ENCODE peak calls at places on chromosome 17, in eight cellular contexts. G, F, R, O, Z, M, D and J are unnamed samples.

GRCh38 chr17:17784599-17785264 is 52.1 kb downstream of the SREBF1 start:
- DNase-seq in G (peak), F (peak), R (no peak), O (peak), Z (peak), M (no peak), D (no peak), J (no peak)

GRCh38 chr17:47315451-47316266 is 8.1 kb upstream of the EFCAB13 start:
- DNase-seq in G (no peak), F (peak), R (peak), O (peak), Z (peak), M (peak), D (no peak), J (peak)

GRCh38 chr17:29251969-29252866 is 5.6 kb downstream of the CRYBA1 start:
- DNase-seq in G (no peak), F (no peak), R (no peak), O (no peak), Z (no peak), M (no peak), D (no peak), J (no peak)

GRCh38 chr17:6558932-6559752 is 2.8 kb upstream of the PITPNM3 start:
- DNase-seq in G (no peak), F (no peak), R (no peak), O (no peak), Z (no peak), M (no peak), D (no peak), J (no peak)

GRCh38 chr17:38545531-38546225 is 60.1 kb downstream of the SRCIN1 start:
- DNase-seq in G (no peak), F (no peak), R (no peak), O (no peak), Z (no peak), M (no peak), D (no peak), J (no peak)

GRCh38 chr17:61338874-61339478 is 60.7 kb upstream of the TBX2 start:
- DNase-seq in G (no peak), F (no peak), R (no peak), O (no peak), Z (no peak), M (no peak), D (no peak), J (no peak)

GRCh38 chr17:22469101-22469880 is 777.0 kb downstream of the KCNJ18 start:
- DNase-seq in G (no peak), F (no peak), R (no peak), O (no peak), Z (no peak), M (no peak), D (no peak), J (no peak)

GRCh38 chr17:76678330-76678729 is 32.4 kb downstream of the MXRA7 start:
- DNase-seq in G (no peak), F (peak), R (no peak), O (peak), Z (peak), M (no peak), D (no peak), J (no peak)

GRCh38 chr17:69246726-69247375 is 18.2 kb upstream of the ABCA10 start:
- DNase-seq in G (no peak), F (no peak), R (no peak), O (peak), Z (no peak), M (no peak), D (no peak), J (no peak)

GRCh38 chr17:15651001-15651582 is 31.6 kb upstream of the FBXW10B start:
- DNase-seq in G (no peak), F (no peak), R (no peak), O (no peak), Z (no peak), M (no peak), D (no peak), J (no peak)

GRCh38 chr17:79627766-79628690 is 17.2 kb upstream of the RBFOX3 start:
- DNase-seq in G (no peak), F (no peak), R (no peak), O (no peak), Z (peak), M (no peak), D (no peak), J (no peak)

GRCh38 chr17:76550712-76551615 is 11.1 kb downstream of the PRCD start:
- DNase-seq in G (no peak), F (no peak), R (no peak), O (no peak), Z (no peak), M (no peak), D (no peak), J (no peak)

GRCh38 chr17:81519284-81520020 is 6.9 kb upstream of the ACTG1 start:
- DNase-seq in G (peak), F (peak), R (peak), O (peak), Z (peak), M (peak), D (peak), J (peak)

GRCh38 chr17:15444805-15445204 is 22.6 kb downstream of the CDRT4 start:
- DNase-seq in G (no peak), F (no peak), R (no peak), O (peak), Z (peak), M (no peak), D (no peak), J (no peak)

GRCh38 chr17:18319604-18320256 is 4.6 kb downstream of the SMCR8 start:
- DNase-seq in G (no peak), F (no peak), R (no peak), O (peak), Z (no peak), M (no peak), D (no peak), J (no peak)

GRCh38 chr17:56635640-56636039 is 42.1 kb downstream of the NOG start:
- DNase-seq in G (no peak), F (no peak), R (no peak), O (no peak), Z (no peak), M (no peak), D (no peak), J (no peak)

GRCh38 chr17:14150604-14151003 is 81.3 kb downstream of the COX10 start:
- DNase-seq in G (no peak), F (no peak), R (no peak), O (no peak), Z (no peak), M (no peak), D (no peak), J (no peak)

GRCh38 chr17:34220776-34221390 is 34.2 kb upstream of the CCL2 start:
- DNase-seq in G (no peak), F (no peak), R (no peak), O (no peak), Z (no peak), M (no peak), D (no peak), J (no peak)

GRCh38 chr17:37213927-37214326 is 161.9 kb upstream of the C17orf78 start:
- DNase-seq in G (no peak), F (no peak), R (no peak), O (no peak), Z (no peak), M (no peak), D (no peak), J (no peak)

GRCh38 chr17:50130778-50131317 is 888 bp upstream of the SAMD14 start:
- DNase-seq in G (no peak), F (no peak), R (peak), O (no peak), Z (peak), M (no peak), D (no peak), J (no peak)

GRCh38 chr17:66580601-66581385 is 254.1 kb upstream of the CACNG5 start:
- DNase-seq in G (no peak), F (no peak), R (no peak), O (no peak), Z (no peak), M (no peak), D (no peak), J (no peak)

GRCh38 chr17:15306406-15306970 is 34.9 kb downstream of the TEKT3 start:
- DNase-seq in G (no peak), F (no peak), R (no peak), O (no peak), Z (no peak), M (no peak), D (no peak), J (no peak)

GRCh38 chr17:76696763-76697701 is 13.7 kb downstream of the MXRA7 start:
- DNase-seq in G (peak), F (no peak), R (no peak), O (no peak), Z (no peak), M (peak), D (no peak), J (no peak)

GRCh38 chr17:6995500-6996255 is at the start of gene ALOX12:
- DNase-seq in G (peak), F (no peak), R (no peak), O (no peak), Z (no peak), M (no peak), D (no peak), J (no peak)